ENCODE peak calls at places on chromosomes 16 and 17, in ten cellular contexts. H is A549; O is testis; G is gastrocnemius medialis; T is ascending aorta; X is LNCaP clone FGC; Z is progenitor cell of endocrine pancreas; I is CD8-positive, alpha-beta T cell; M is CD4-positive, alpha-beta T cell; Y is cardiac muscle cell. A is an unnamed sample.

GRCh38 chr16:89764711-89765201 is 43.4 kb downstream of the ZNF276 start:
- DNase-seq in H (no peak), T (peak), O (peak), M (no peak), I (no peak), X (no peak), G (peak), Z (no peak), Y (peak), A (no peak)

GRCh38 chr17:48241131-48241591 is 133.6 kb downstream of the SNX11 start:
- DNase-seq in O (no peak), M (no peak), G (peak), Y (peak), X (no peak), I (no peak), H (peak), Z (no peak), T (peak), A (no peak)

GRCh38 chr17:14736631-14737030 is 435.8 kb downstream of the HS3ST3B1 start:
- DNase-seq in M (no peak), H (no peak), T (no peak), I (no peak), Y (no peak), Z (no peak), X (no peak), G (no peak), O (no peak), A (no peak)

GRCh38 chr16:4936991-4937781 is at the start of gene PPL:
- DNase-seq in G (peak), T (no peak), X (no peak), I (no peak), Z (peak), H (no peak), M (no peak), Y (no peak), O (peak), A (peak)

GRCh38 chr17:71870546-71870862 is 250.3 kb upstream of the SOX9 start:
- DNase-seq in G (no peak), Z (no peak), I (no peak), O (no peak), Y (no peak), M (no peak), X (no peak), H (no peak), T (no peak), A (no peak)

GRCh38 chr17:15264542-15264941 is 584 bp downstream of the PMP22 start:
- DNase-seq in Y (no peak), O (no peak), I (no peak), H (no peak), X (peak), M (no peak), Z (no peak), G (peak), T (no peak), A (no peak)

GRCh38 chr16:17377360-17378324 is 93.1 kb downstream of the XYLT1 start:
- DNase-seq in X (no peak), Z (no peak), G (no peak), T (no peak), H (no peak), M (no peak), I (no peak), Y (no peak), O (no peak), A (no peak)

GRCh38 chr17:74686761-74687160 is 26.0 kb downstream of the CD300LF start:
- DNase-seq in O (no peak), I (no peak), Z (no peak), Y (no peak), T (no peak), X (no peak), M (no peak), G (no peak), H (no peak), A (no peak)

GRCh38 chr16:25108054-25108453 is 3.5 kb upstream of the LCMT1 start:
- DNase-seq in O (no peak), G (no peak), I (peak), Z (no peak), X (no peak), H (no peak), Y (no peak), T (no peak), M (peak), A (no peak)

GRCh38 chr17:80647746-80648145 is 103.1 kb downstream of the RPTOR start:
- DNase-seq in T (no peak), X (no peak), G (no peak), I (no peak), M (no peak), O (no peak), H (no peak), Y (peak), Z (no peak), A (no peak)

GRCh38 chr17:77506371-77506991 is 365.7 kb downstream of the SEC14L1 start:
- DNase-seq in O (no peak), G (no peak), H (no peak), M (no peak), I (no peak), Z (no peak), T (no peak), X (no peak), Y (no peak), A (peak)

GRCh38 chr17:19361326-19361725 is 1.2 kb downstream of the B9D1 start:
- DNase-seq in T (no peak), X (no peak), Y (no peak), H (no peak), M (no peak), O (no peak), I (no peak), G (no peak), Z (no peak), A (no peak)

GRCh38 chr16:81280393-81280792 is 34.4 kb upstream of the GAN start:
- DNase-seq in H (no peak), I (no peak), M (no peak), T (no peak), O (no peak), X (no peak), Z (no peak), G (no peak), Y (peak), A (no peak)

GRCh38 chr17:38703742-38704644 is 1.1 kb upstream of the MLLT6 start:
- DNase-seq in X (peak), T (peak), O (peak), G (peak), I (peak), Z (peak), M (peak), Y (peak), H (no peak), A (peak)

GRCh38 chr17:67156269-67157199 is 88.5 kb downstream of the HELZ start:
- DNase-seq in O (no peak), M (no peak), Y (peak), Z (no peak), H (no peak), I (no peak), X (no peak), T (no peak), G (no peak), A (no peak)

GRCh38 chr16:68244903-68245853 is at the start of gene PLA2G15:
- DNase-seq in Z (peak), I (peak), O (peak), G (peak), X (peak), T (peak), M (peak), H (peak), Y (peak), A (peak)

GRCh38 chr17:63444457-63444856 is 1.6 kb downstream of the CYB561 start:
- DNase-seq in O (no peak), G (no peak), H (no peak), M (no peak), T (no peak), X (no peak), Y (no peak), Z (no peak), I (no peak), A (no peak)

GRCh38 chr16:69118994-69119393 is 13.4 kb downstream of the CHTF8 start:
- DNase-seq in M (no peak), Y (no peak), X (no peak), I (no peak), H (no peak), Z (no peak), G (no peak), T (no peak), O (no peak), A (no peak)

DNA sequence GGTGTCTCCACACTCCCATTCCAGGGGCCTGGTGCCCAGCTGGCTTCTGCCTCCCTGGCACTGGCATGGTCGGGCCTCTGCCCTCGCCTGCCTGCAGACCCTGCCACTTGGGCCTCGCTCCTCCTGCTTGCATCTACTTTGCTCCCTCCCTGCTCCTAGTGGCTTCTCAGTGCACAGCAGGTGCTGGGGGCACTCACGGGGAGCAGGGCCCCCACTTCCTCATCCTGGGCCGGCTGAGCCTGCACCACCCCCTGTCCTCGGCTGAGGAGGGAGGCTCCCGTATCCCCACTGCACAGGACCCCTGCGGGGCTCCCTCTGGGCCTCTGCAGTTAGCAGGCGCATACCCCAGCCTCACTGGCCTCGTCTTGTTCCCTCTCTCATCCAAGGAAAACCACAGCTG is 35.2 kb downstream of the CIBAR2 start:
- DNase-seq in Z (no peak), X (no peak), G (no peak), I (no peak), T (no peak), Y (no peak), M (no peak), O (no peak), H (no peak), A (no peak)
- TF ChIP-seq CTCF in Z (no peak), X (no peak), G (no peak), I (no peak), T (no peak), Y (no peak), M (no peak), O (no peak), H (no peak), A (no peak)

GRCh38 chr17:17913695-17914332 is 58.4 kb downstream of the TOM1L2 start:
- DNase-seq in T (no peak), X (no peak), G (peak), Y (peak), H (peak), O (peak), Z (no peak), I (no peak), M (no peak), A (peak)
- TF ChIP-seq CTCF in T (no peak), X (no peak), G (no peak), Y (no peak), H (no peak), O (no peak), Z (no peak), I (no peak), M (no peak), A (no peak)

GRCh38 chr16:27427538-27427937 is 25.6 kb downstream of the IL21R start:
- DNase-seq in H (no peak), I (peak), M (no peak), G (no peak), Z (no peak), X (no peak), T (no peak), O (peak), Y (no peak), A (no peak)

GRCh38 chr16:27425961-27426360 is 24.0 kb downstream of the IL21R start:
- DNase-seq in X (no peak), O (no peak), Z (no peak), T (no peak), Y (no peak), H (no peak), I (no peak), G (no peak), M (no peak), A (no peak)

GRCh38 chr16:27428035-27428785 is 26.2 kb downstream of the IL21R start:
- DNase-seq in H (no peak), X (no peak), M (no peak), O (peak), Y (no peak), I (peak), G (no peak), Z (peak), T (no peak), A (no peak)

GRCh38 chr16:27424772-27425498 is 23.0 kb downstream of the IL21R start:
- DNase-seq in M (no peak), O (peak), I (peak), G (no peak), Z (no peak), T (no peak), H (no peak), Y (no peak), X (no peak), A (no peak)

DNA sequence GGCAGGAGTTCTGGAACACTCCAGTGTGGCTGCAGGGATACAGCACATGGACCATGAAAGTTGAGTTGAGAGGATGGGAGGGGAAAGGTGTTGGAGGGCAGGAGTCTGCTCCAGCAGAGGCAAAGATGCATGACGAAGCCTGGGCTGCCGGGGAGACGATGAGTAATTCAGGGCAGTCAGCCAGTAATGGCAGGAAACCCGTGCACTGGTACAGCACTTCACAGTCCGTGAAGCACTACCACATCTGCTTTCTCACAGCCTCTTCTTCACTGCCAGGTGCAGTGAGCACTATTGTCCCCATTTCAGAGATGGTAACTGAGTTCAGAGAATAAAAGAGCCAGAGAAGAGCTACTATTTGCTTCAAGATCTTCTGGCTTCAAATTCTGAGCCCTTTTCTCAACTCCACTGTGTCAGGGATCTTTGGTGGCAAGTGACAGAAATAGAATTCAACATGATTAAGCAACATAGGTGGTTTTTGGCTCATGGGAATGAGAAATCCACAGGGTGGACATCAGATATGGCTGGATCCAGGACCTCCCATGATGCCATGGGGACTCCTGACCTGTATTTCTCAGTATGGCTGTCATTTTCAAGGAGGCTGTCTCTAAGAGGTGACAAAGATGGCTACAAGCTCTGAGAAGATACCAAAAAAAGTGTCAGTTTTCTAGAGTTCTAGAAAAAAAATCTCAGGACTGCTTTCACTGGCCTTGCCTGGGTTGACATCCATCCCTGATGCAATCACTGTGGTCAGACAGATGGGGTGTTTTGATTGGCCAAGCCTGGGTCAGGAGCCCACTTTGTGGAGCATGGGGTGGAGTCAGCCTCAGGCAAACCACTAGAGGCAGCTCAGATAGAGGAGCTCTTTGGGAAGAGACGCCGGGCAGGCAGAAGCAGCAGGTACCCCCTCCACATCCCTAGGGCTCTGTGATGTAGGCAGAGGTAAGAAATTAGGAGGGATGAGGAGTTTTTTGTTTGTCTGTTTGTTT is 24.7 kb downstream of the IL21R start:
- DNase-seq in I (peak), T (no peak), Y (peak), H (no peak), Z (peak), M (peak), O (no peak), G (no peak), X (no peak), A (peak)
- TF ChIP-seq CTCF in I (no peak), T (no peak), Y (no peak), H (no peak), Z (no peak), M (no peak), O (no peak), G (no peak), X (no peak), A (no peak)

GRCh38 chr17:50911890-50912289 is 45.7 kb upstream of the TOB1 start:
- DNase-seq in H (no peak), X (no peak), O (no peak), I (no peak), Y (no peak), Z (no peak), M (no peak), G (no peak), T (no peak), A (no peak)
- TF ChIP-seq CTCF in H (no peak), X (no peak), O (no peak), I (no peak), Y (no peak), Z (no peak), M (no peak), G (no peak), T (no peak), A (no peak)

GRCh38 chr16:12173121-12173520 is 196.6 kb downstream of the SNX29 start:
- DNase-seq in Z (no peak), M (no peak), H (no peak), O (no peak), T (no peak), G (no peak), Y (no peak), X (no peak), I (no peak), A (no peak)

GRCh38 chr16:12177643-12178042 is 201.1 kb downstream of the SNX29 start:
- DNase-seq in H (no peak), I (no peak), M (no peak), X (no peak), G (no peak), Z (no peak), T (no peak), Y (no peak), O (no peak), A (no peak)

GRCh38 chr16:12178251-12178990 is 201.9 kb downstream of the SNX29 start:
- DNase-seq in T (no peak), H (no peak), Y (peak), Z (no peak), O (no peak), X (no peak), I (no peak), M (no peak), G (peak), A (no peak)

GRCh38 chr16:12172343-12172742 is 195.8 kb downstream of the SNX29 start:
- DNase-seq in G (no peak), X (no peak), Y (no peak), O (no peak), I (no peak), M (no peak), Z (no peak), H (no peak), T (no peak), A (no peak)

GRCh38 chr16:12176051-12176450 is 199.5 kb downstream of the SNX29 start:
- DNase-seq in I (no peak), H (no peak), G (no peak), O (no peak), Y (no peak), X (no peak), Z (no peak), T (no peak), M (no peak), A (no peak)
- TF ChIP-seq CTCF in I (no peak), H (no peak), G (no peak), O (no peak), Y (no peak), X (no peak), Z (no peak), T (no peak), M (no peak), A (no peak)

DNA sequence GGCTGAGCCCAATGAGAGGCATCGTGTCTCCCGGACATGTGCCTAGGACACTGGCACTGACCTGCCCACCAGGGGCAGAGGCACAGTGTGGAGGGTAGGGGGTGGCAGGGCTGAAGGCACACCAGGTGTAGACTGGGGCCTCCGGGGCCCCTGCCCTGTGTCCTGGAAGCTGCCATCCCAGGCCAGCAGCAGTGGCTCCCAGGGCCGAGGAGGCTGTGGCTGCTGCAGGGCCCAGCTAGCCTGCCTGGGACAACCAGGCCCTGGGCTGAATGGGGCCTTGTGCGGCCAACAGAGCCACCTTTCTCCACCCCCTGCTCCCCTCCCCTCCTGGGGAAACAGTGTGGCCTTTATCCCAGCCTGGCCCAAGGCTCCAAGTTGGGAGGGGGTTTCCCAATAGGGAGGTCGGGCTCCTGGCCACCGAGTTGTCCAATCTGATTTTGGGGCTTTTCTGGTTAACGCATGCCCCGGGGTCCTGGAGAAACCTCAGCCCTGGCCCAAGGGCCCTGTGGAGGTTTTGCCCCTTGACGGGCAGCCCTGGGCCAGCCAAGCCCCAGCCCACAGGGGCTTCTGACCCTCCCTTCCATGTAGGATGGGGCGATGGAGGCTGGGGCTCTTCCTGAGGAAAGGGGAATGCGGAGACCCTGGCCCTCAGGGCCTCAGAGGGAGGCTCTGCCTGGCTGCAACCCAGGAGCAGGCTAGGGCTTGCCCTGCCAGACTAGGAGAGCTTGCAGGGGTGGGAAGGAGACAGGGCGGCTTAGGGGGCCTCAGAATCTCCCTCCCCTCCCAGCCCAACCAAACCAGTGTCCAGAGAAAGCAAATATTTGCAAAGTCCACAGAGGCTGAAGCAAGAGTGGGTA is 4.2 kb downstream of the MTSS2 start:
- DNase-seq in Z (no peak), Y (no peak), O (no peak), T (no peak), X (no peak), M (no peak), I (no peak), H (no peak), G (no peak), A (peak)
- TF ChIP-seq CTCF in Z (no peak), Y (no peak), O (no peak), T (no peak), X (no peak), M (no peak), I (no peak), H (no peak), G (no peak), A (no peak)

DNA sequence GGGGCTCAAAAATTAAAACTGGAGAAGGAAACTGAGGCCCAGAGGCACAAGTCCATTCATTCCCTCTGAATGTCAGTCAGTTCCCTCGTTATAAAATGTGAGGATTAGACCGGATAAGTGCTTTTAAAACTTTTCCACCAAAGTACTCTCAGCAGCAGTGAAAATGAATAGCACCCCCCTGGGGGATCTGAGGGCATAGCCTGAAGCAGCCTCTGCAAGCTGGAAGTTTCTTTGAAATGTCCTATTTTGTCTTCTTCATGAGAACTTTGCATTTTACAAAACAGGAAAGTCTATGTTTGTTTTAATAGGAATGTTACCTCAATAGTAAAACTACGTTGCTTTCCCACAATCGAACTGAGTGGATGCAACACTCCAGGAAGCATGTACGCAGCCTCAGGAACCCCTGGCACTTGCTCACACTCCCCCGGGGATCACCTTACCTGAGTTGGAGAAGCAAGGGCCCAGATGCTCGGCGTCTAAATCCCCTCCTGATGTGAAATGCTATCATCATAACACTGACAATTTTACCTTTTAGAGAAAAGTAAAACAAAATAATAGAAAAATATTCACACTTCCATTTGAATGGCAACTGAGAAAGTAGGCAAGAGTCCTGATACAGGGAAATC is 272.9 kb downstream of the CEP112 start:
- DNase-seq in O (no peak), M (no peak), T (no peak), I (no peak), G (no peak), Y (peak), H (no peak), Z (no peak), X (no peak), A (no peak)
- TF ChIP-seq CTCF in O (no peak), M (no peak), T (no peak), I (no peak), G (no peak), Y (peak), H (no peak), Z (peak), X (peak), A (no peak)

A was measured in glutamatergic neuron.